ENCODE peak calls at places on chromosomes 4 and X, in ten cellular contexts. C is colonic mucosa; W is IMR-90; Y is astrocyte; H is Peyer's patch; L is tibial artery; Q is lung; Z is fibroblast of lung; X is osteoblast; F is naive thymus-derived CD4-positive, alpha-beta T cell. V is an unnamed sample.

GRCh38 chrX:134669378-134670098 is 11.3 kb upstream of the PLAC1 start:
- DNase-seq in C (no peak), W (peak; percentile 93), Y (peak; percentile 88), H (no peak), L (no peak), Q (peak; percentile 37), Z (peak; percentile 93), X (peak; percentile 85), F (no peak), V (no peak)

GRCh38 chrX:95884196-95884595 is 800.4 kb upstream of the DIAPH2 start:
- DNase-seq in C (no peak), W (no peak), Y (no peak), H (no peak), L (no peak), Q (no peak), Z (no peak), X (no peak), F (no peak), V (no peak)

GRCh38 chr4:11367371-11367770 is 61.3 kb downstream of the HS3ST1 start:
- DNase-seq in C (peak; percentile 19), W (peak; percentile 1), Y (peak; percentile 35), H (no peak), L (peak; percentile 80), Q (peak; percentile 48), Z (peak; percentile 50), X (no peak), F (no peak), V (peak; percentile 79)

GRCh38 chr4:102614801-102615200 is 113.6 kb downstream of the NFKB1 start:
- DNase-seq in C (no peak), W (no peak), Y (no peak), H (no peak), L (no peak), Q (no peak), Z (no peak), X (no peak), F (no peak), V (no peak)

GRCh38 chr4:90174622-90175023 is 47.4 kb downstream of the CCSER1 start:
- DNase-seq in C (no peak), W (no peak), Y (no peak), H (no peak), L (no peak), Q (no peak), Z (no peak), X (no peak), F (no peak), V (no peak)

GRCh38 chr4:7332216-7333023 is 102.3 kb downstream of the PSAPL1 start:
- DNase-seq in C (no peak), W (peak; percentile 71), Y (peak; percentile 87), H (peak; percentile 50), L (peak; percentile 65), Q (no peak), Z (peak; percentile 91), X (peak; percentile 97), F (no peak), V (no peak)

GRCh38 chr4:7166981-7167700 is 25.2 kb upstream of the SORCS2 start:
- DNase-seq in C (no peak), W (no peak), Y (no peak), H (peak; percentile 70), L (peak; percentile 57), Q (no peak), Z (no peak), X (peak; percentile 17), F (no peak), V (no peak)

GRCh38 chr4:174156239-174156826 is 127.1 kb downstream of the FBXO8 start:
- DNase-seq in C (no peak), W (peak; percentile 38), Y (peak; percentile 9), H (no peak), L (no peak), Q (no peak), Z (peak; percentile 13), X (no peak), F (no peak), V (no peak)

GRCh38 chrX:130024127-130024526 is 41.7 kb downstream of the BCORL1 start:
- DNase-seq in C (peak; percentile 83), W (peak; percentile 17), Y (no peak), H (peak; percentile 75), L (peak; percentile 86), Q (peak; percentile 78), Z (peak; percentile 13), X (peak; percentile 86), F (peak; percentile 42), V (peak; percentile 82)

GRCh38 chr4:40251366-40251765 is 54.5 kb downstream of the RHOH start:
- DNase-seq in C (no peak), W (no peak), Y (peak; percentile 23), H (no peak), L (no peak), Q (no peak), Z (peak; percentile 37), X (no peak), F (no peak), V (no peak)

GRCh38 chrX:7219153-7219705 is 71.3 kb upstream of the PUDP start:
- DNase-seq in C (no peak), W (no peak), Y (no peak), H (no peak), L (no peak), Q (no peak), Z (no peak), X (no peak), F (no peak), V (peak; percentile 29)

GRCh38 chr4:1250527-1250812 is 1.5 kb upstream of the CTBP1 start:
- DNase-seq in C (no peak), W (no peak), Y (no peak), H (no peak), L (no peak), Q (no peak), Z (no peak), X (no peak), F (no peak), V (peak; percentile 53)

GRCh38 chr4:1250921-1251772 is 2.2 kb upstream of the CTBP1 start:
- DNase-seq in C (no peak), W (no peak), Y (no peak), H (no peak), L (no peak), Q (no peak), Z (no peak), X (no peak), F (no peak), V (peak; percentile 66)

GRCh38 chr4:1249731-1250526 is 999 bp upstream of the CTBP1 start:
- DNase-seq in C (no peak), W (no peak), Y (peak; percentile 61), H (peak; percentile 56), L (peak; percentile 70), Q (peak; percentile 51), Z (peak; percentile 67), X (peak; percentile 93), F (no peak), V (no peak)

GRCh38 chr4:1252928-1253492 is 4.1 kb upstream of the CTBP1 start:
- DNase-seq in C (no peak), W (no peak), Y (no peak), H (no peak), L (no peak), Q (no peak), Z (no peak), X (no peak), F (no peak), V (no peak)

DNA sequence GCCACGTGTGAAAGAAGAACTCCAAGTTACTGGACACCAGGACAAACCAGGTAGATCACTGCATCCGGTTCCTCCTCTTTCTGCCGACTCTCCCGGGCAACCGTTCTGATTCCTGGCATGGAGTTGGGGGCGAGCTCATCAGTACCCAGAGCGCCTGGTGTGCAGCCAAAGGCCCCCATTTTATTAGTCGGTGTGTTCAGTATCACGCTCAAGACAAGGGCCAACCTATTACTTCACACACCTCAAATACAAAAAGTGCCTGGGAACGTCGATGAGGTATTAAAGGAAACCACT is 2.8 kb upstream of the CTBP1 start:
- DNase-seq in C (no peak), W (no peak), Y (no peak), H (no peak), L (no peak), Q (no peak), Z (no peak), X (peak; percentile 67), F (no peak), V (no peak)
- H3K9me3 ChIP-seq in C (no peaks in the 10 kb centered on the region), W (peaks cover 35% of the 10 kb centered on the region), Y (peaks cover 29% of the 10 kb centered on the region), H (no peaks in the 10 kb centered on the region), L (no peaks in the 10 kb centered on the region), Q (no peaks in the 10 kb centered on the region), Z (no peaks in the 10 kb centered on the region), X (peaks cover 7% of the 10 kb centered on the region), F (no peaks in the 10 kb centered on the region), V (no peaks in the 10 kb centered on the region)

DNA sequence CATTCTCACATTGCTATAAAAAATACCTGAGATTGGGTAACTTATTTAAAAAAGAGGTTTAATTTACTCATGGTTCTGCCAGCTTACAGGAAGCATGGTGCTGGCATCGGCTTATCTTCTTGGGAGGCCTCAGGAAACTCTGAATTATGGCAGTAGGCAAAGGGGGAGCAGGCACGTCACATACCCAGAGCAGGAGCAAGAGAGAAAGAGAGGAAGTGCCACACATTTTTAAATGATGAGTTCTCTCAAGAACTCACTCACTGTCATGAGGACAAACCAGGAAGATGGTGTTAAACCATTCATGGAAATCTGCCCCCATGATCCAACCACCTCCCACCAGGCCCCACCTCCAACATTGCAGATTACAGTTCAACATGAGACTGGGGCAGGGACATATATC is 10.0 kb upstream of the AFF1 start:
- DNase-seq in C (no peak), W (peak; percentile 76), Y (peak; percentile 50), H (no peak), L (no peak), Q (no peak), Z (peak; percentile 69), X (no peak), F (no peak), V (no peak)
- H3K4me1 ChIP-seq in C (no peaks in the 10 kb centered on the region), W (peaks cover 11% of the 10 kb centered on the region), Y (peaks cover 21% of the 10 kb centered on the region), H (no peaks in the 10 kb centered on the region), L (no peaks in the 10 kb centered on the region), Q (peaks cover 5% of the 10 kb centered on the region), Z (peaks cover 14% of the 10 kb centered on the region), X (peaks cover 38% of the 10 kb centered on the region), F (no peaks in the 10 kb centered on the region), V (peaks cover 2% of the 10 kb centered on the region)

GRCh38 chrX:103066606-103067005 is 2.6 kb upstream of the BEX1 start:
- DNase-seq in C (no peak), W (no peak), Y (peak; percentile 8), H (no peak), L (no peak), Q (no peak), Z (peak; percentile 9), X (no peak), F (no peak), V (no peak)

GRCh38 chrX:103061486-103061885 is 2.5 kb downstream of the BEX1 start:
- DNase-seq in C (no peak), W (no peak), Y (no peak), H (no peak), L (no peak), Q (no peak), Z (no peak), X (no peak), F (no peak), V (no peak)

GRCh38 chrX:103063191-103063845 is 653 bp downstream of the BEX1 start:
- DNase-seq in C (no peak), W (peak; percentile 12), Y (peak; percentile 10), H (no peak), L (no peak), Q (no peak), Z (peak; percentile 26), X (no peak), F (no peak), V (peak; percentile 51)

GRCh38 chrX:103063918-103064434 is at the start of gene BEX1:
- DNase-seq in C (no peak), W (no peak), Y (peak; percentile 28), H (peak; percentile 43), L (no peak), Q (no peak), Z (peak; percentile 52), X (no peak), F (no peak), V (peak; percentile 70)
- H3K4me3 ChIP-seq in C (no peak within 1 kb of the TSS), W (no peak within 1 kb of the TSS), Y (peak within 1 kb of the TSS; percentile 34), H (peak within 1 kb of the TSS; percentile 21), L (peak within 1 kb of the TSS; percentile 16), Q (peak within 1 kb of the TSS; percentile 33), Z (no peak within 1 kb of the TSS), X (peak within 1 kb of the TSS; percentile 68), F (no peak within 1 kb of the TSS), V (peak within 1 kb of the TSS; percentile 11)

GRCh38 chr4:168978001-168978700 is 31.9 kb downstream of the CBR4 start:
- DNase-seq in C (no peak), W (peak; percentile 68), Y (peak; percentile 31), H (no peak), L (no peak), Q (no peak), Z (peak; percentile 50), X (no peak), F (no peak), V (no peak)
- H3K9me3 ChIP-seq in C (no peaks in the 10 kb centered on the region), W (peaks cover 3% of the 10 kb centered on the region), Y (no peaks in the 10 kb centered on the region), H (peaks cover 18% of the 10 kb centered on the region), L (no peaks in the 10 kb centered on the region), Q (peaks cover 10% of the 10 kb centered on the region), Z (no peaks in the 10 kb centered on the region), X (peaks cover 2% of the 10 kb centered on the region), F (peaks cover 50% of the 10 kb centered on the region), V (no peaks in the 10 kb centered on the region)

V was measured in right cardiac atrium.